ENCODE peak calls at places on chromosomes 5 and 9, in four cellular contexts. J, K, O and V are unnamed samples.
A peak's percentile ranks its signal among the peaks of the same experiment; 100 is the strongest.

GRCh38 chr5:148491015-148491792 is 107.4 kb downstream of the FBXO38 start:
- DNase-seq in J (no peak), K (no peak), O (no peak), V (no peak)

GRCh38 chr9:122216798-122217418 is 11.8 kb downstream of the LHX6 start:
- DNase-seq in J (no peak), K (no peak), O (no peak), V (no peak)

GRCh38 chr5:132704875-132705274 is 31.1 kb downstream of the IL4 start:
- DNase-seq in J (peak; percentile 49), K (no peak), O (no peak), V (no peak)

GRCh38 chr5:117889592-117889991 is 1098.8 kb downstream of the DTWD2 start:
- DNase-seq in J (peak; percentile 75), K (no peak), O (no peak), V (no peak)

GRCh38 chr9:127183814-127184582 is 61.6 kb upstream of the ANGPTL2 start:
- DNase-seq in J (no peak), K (no peak), O (no peak), V (no peak)

GRCh38 chr5:64384761-64385160 is 121.1 kb upstream of the RGS7BP start:
- DNase-seq in J (peak; percentile 19), K (peak; percentile 1), O (no peak), V (no peak)

GRCh38 chr9:11319477-11320060 is 706.8 kb upstream of the PTPRD start:
- DNase-seq in J (peak; percentile 6), K (peak; percentile 6), O (no peak), V (no peak)

GRCh38 chr5:83151821-83152220 is 74.5 kb downstream of the XRCC4 start:
- DNase-seq in J (peak; percentile 39), K (no peak), O (no peak), V (no peak)